ENCODE peak calls at places on chromosomes 7 and 10, in four cellular contexts. F is HCT116, K is AG09309, X is HepG2. P is an unnamed sample.

GRCh38 chr10:7767209-7767608 is 20.6 kb downstream of the KIN start:
- DNase-seq in X (no peak), F (no peak), K (peak), P (no peak)

GRCh38 chr10:103698266-103698665 is 157.1 kb downstream of the SH3PXD2A start:
- DNase-seq in F (no peak), K (no peak), X (no peak), P (no peak)

GRCh38 chr10:132446661-132447445 is 49.9 kb downstream of the PWWP2B start:
- DNase-seq in K (no peak), F (peak), X (peak), P (no peak)

GRCh38 chr10:96370575-96371157 is 11.9 kb upstream of the OPALIN start:
- DNase-seq in X (peak), F (peak), K (no peak), P (no peak)

GRCh38 chr7:107891619-107892366 is 810 bp downstream of the DLD start:
- DNase-seq in F (no peak), K (no peak), X (no peak), P (peak)

GRCh38 chr7:13851756-13852155 is 137.7 kb downstream of the ETV1 start:
- DNase-seq in X (no peak), K (no peak), F (no peak), P (no peak)

GRCh38 chr7:151743481-151743983 is 133.4 kb downstream of the PRKAG2 start:
- DNase-seq in K (no peak), X (no peak), F (no peak), P (no peak)

GRCh38 chr7:127673902-127674301 is 21.9 kb downstream of the SND1 start:
- DNase-seq in X (no peak), K (no peak), F (no peak), P (no peak)

GRCh38 chr7:47327698-47328391 is 254.1 kb downstream of the TNS3 start:
- DNase-seq in K (peak), X (no peak), F (no peak), P (peak)

GRCh38 chr7:17910377-17910776 is 29.9 kb downstream of the SNX13 start:
- DNase-seq in X (no peak), K (no peak), F (no peak), P (no peak)

GRCh38 chr10:26780793-26781601 is 79.8 kb downstream of the ABI1 start:
- DNase-seq in K (peak), X (no peak), F (peak), P (peak)

GRCh38 chr7:6227294-6227846 is 45.1 kb downstream of the CYTH3 start:
- DNase-seq in K (no peak), X (no peak), F (no peak), P (no peak)

GRCh38 chr10:62224606-62225005 is 44.0 kb downstream of the RTKN2 start:
- DNase-seq in F (no peak), K (peak), X (no peak), P (no peak)

GRCh38 chr10:72030762-72031543 is 57.4 kb downstream of the SPOCK2 start:
- DNase-seq in X (peak), K (no peak), F (no peak), P (no peak)

GRCh38 chr7:110898516-110898915 is 192.4 kb upstream of the LRRN3 start:
- DNase-seq in F (no peak), X (no peak), K (no peak), P (no peak)

GRCh38 chr10:85420501-85421191 is 945.9 kb downstream of the GRID1 start:
- DNase-seq in X (no peak), K (no peak), F (no peak), P (no peak)

GRCh38 chr10:114045071-114045737 is 1.5 kb downstream of the ADRB1 start:
- DNase-seq in K (no peak), F (no peak), X (no peak), P (no peak)

GRCh38 chr7:113796557-113796956 is 122.3 kb downstream of the PPP1R3A start:
- DNase-seq in F (no peak), X (no peak), K (peak), P (peak)

GRCh38 chr10:44998146-44998631 is 2.5 kb upstream of the ZNF22 start:
- DNase-seq in X (no peak), K (peak), F (no peak), P (no peak)

GRCh38 chr10:86757110-86757790 is 831 bp downstream of the BMPR1A start:
- DNase-seq in F (peak), K (no peak), X (peak), P (no peak)

GRCh38 chr10:125797424-125797823 is 21.8 kb upstream of the MMP21 start:
- DNase-seq in K (no peak), X (no peak), F (no peak), P (no peak)

GRCh38 chr7:137946015-137946414 is 55.9 kb downstream of the CREB3L2 start:
- DNase-seq in F (no peak), X (no peak), K (no peak), P (no peak)

GRCh38 chr7:103380395-103381191 is 33.1 kb downstream of the PSMC2 start:
- DNase-seq in K (no peak), F (no peak), X (peak), P (no peak)

GRCh38 chr10:20958225-20958624 is 61.1 kb upstream of the NEBL start:
- DNase-seq in X (no peak), K (no peak), F (no peak), P (no peak)

GRCh38 chr10:13139671-13140070 is 21.7 kb upstream of the MCM10 start:
- DNase-seq in K (no peak), F (no peak), X (no peak), P (no peak)

GRCh38 chr7:131747625-131748024 is 191.2 kb upstream of the PODXL start:
- DNase-seq in K (no peak), F (no peak), X (no peak), P (no peak)

GRCh38 chr7:157021071-157021891 is 10.8 kb upstream of the MNX1 start:
- DNase-seq in K (no peak), X (no peak), F (no peak), P (no peak)

GRCh38 chr7:101088858-101089529 is 3.7 kb downstream of the TRIM56 start:
- DNase-seq in X (no peak), K (no peak), F (no peak), P (no peak)

GRCh38 chr7:105439174-105439893 is 50.6 kb upstream of the SRPK2 start:
- DNase-seq in X (peak), K (peak), F (no peak), P (peak)
- TF ChIP-seq CTCF in X (peak), K (peak), F (no peak), P (peak)

GRCh38 chr7:1233328-1234048 is 816 bp downstream of the UNCX start:
- DNase-seq in K (no peak), F (no peak), X (no peak), P (no peak)
- H3K4me3 ChIP-seq in K (no peak), F (no peak), X (no peak), P (no peak)

GRCh38 chr7:155213385-155213784 is 84.3 kb upstream of the INSIG1 start:
- DNase-seq in X (no peak), K (no peak), F (no peak), P (no peak)

GRCh38 chr7:155212301-155213015 is 85.2 kb upstream of the INSIG1 start:
- DNase-seq in F (no peak), K (no peak), X (no peak), P (no peak)

GRCh38 chr7:155215576-155216325 is 81.9 kb upstream of the INSIG1 start:
- DNase-seq in X (no peak), K (no peak), F (no peak), P (no peak)

GRCh38 chr7:155214328-155214986 is 83.2 kb upstream of the INSIG1 start:
- DNase-seq in K (no peak), F (no peak), X (no peak), P (no peak)

DNA sequence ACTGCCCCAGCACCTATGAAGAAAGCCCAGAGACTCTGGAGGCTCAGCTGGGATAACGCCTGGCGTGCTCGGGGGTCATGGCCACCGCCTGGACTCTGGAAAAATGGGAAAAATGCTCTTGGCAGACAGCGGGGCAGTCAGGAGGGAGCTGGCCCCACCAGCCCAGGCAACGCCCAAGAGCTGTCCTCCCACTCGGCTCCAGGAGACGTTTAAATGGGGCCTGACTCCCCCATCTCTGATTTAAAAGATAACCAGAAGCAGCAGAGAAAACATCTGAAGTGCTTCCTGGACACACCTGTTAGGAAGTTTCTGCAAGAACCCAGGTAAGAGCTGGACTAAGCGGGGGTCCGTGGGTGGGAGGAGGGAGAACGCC is 83.7 kb upstream of the INSIG1 start:
- DNase-seq in K (no peak), X (no peak), F (no peak), P (no peak)
- TF ChIP-seq CTCF in K (no peak), X (no peak), F (no peak), P (no peak)

GRCh38 chr10:43983405-43983804 is 334.7 kb upstream of the ZNF32 start:
- DNase-seq in F (no peak), K (no peak), X (no peak), P (no peak)
- H3K4me3 ChIP-seq in F (no peak), K (no peak), X (no peak), P (no peak)

DNA sequence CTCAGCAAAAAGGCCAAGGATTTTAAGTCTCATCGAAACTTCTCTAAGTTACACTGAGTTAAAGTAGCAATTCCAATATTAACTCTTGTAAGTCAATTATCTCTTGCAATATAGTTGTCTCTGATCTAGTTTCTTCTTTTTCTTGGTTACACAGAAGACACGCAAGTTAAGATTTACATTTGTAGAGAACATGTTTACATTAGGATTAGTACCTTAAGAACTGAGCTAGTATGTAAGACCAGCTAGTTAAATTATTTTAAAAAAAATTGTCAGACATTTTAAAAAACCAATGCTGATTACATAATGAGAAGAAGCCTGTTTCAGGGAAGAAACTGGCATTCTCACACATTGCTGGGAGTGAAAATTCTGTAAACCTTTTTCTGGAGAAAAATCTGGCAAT is 31.4 kb downstream of the FRA10AC1 start:
- DNase-seq in F (no peak), X (no peak), K (no peak), P (no peak)
- TF ChIP-seq CTCF in F (no peak), X (no peak), K (no peak), P (no peak)

GRCh38 chr7:50331564-50332208 is 27.2 kb downstream of the IKZF1 start:
- DNase-seq in F (no peak), X (no peak), K (no peak), P (no peak)

GRCh38 chr7:50333266-50333665 is 28.8 kb downstream of the IKZF1 start:
- DNase-seq in K (no peak), X (no peak), F (no peak), P (no peak)

GRCh38 chr7:50330701-50331100 is 26.2 kb downstream of the IKZF1 start:
- DNase-seq in F (no peak), X (no peak), K (no peak), P (no peak)

GRCh38 chr7:50334341-50334994 is 30.0 kb downstream of the IKZF1 start:
- DNase-seq in F (no peak), K (no peak), X (no peak), P (no peak)

GRCh38 chr7:50332241-50333176 is 28.0 kb downstream of the IKZF1 start:
- DNase-seq in F (no peak), X (no peak), K (no peak), P (no peak)
- H3K4me3 ChIP-seq in F (no peak), X (no peak), K (no peak), P (no peak)

GRCh38 chr7:77254915-77255314 is 55.3 kb upstream of the FGL2 start:
- DNase-seq in K (no peak), X (no peak), F (no peak), P (no peak)
- TF ChIP-seq CTCF in K (no peak), X (no peak), F (no peak), P (no peak)

DNA sequence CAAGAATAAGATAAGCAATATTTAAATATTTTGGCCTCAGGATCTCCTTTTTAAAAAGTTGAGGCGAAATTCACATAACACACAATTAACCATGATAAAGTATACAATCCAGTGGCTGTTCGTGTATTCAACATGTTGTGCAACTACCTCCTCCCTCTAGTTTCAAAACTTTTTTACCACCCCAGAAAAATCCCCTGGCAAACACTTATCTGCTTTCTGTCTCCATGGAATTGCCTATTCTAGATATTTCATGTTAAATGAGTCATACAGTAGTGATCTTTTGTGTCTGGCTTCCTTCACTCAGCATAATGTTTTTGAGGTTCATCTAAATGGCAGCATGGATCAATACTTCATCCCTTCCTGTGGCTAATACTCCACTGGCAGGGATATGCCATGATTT is 31.8 kb upstream of the IL15RA start:
- DNase-seq in X (no peak), F (no peak), K (peak), P (no peak)
- H3K4me3 ChIP-seq in X (no peak), F (no peak), K (no peak), P (no peak)